ENCODE peak calls at places on chromosomes 13 and 19, in seven cellular contexts. One of them, this sample, is unnamed.
A peak's percentile ranks its signal among the peaks of the same experiment; 100 is the strongest.

GRCh38 chr13:72390909-72391308 is 336.5 kb downstream of the MZT1 start:
- DNase-seq in tibial artery: no peak
- DNase-seq in sigmoid colon: no peak
- DNase-seq in thoracic aorta: no peak
- DNase-seq in mammary epithelial cell: peak; percentile 97
- DNase-seq in fibroblast of mammary gland: peak; percentile 14
- DNase-seq in testis: no peak
- DNase-seq in this sample: no peak

GRCh38 chr19:3575260-3575741 is 2.6 kb downstream of the HMG20B start:
- DNase-seq in tibial artery: no peak
- DNase-seq in sigmoid colon: no peak
- DNase-seq in thoracic aorta: no peak
- DNase-seq in mammary epithelial cell: no peak
- DNase-seq in fibroblast of mammary gland: no peak
- DNase-seq in testis: peak; percentile 49
- DNase-seq in this sample: no peak

GRCh38 chr13:24997367-24997967 is 98.5 kb upstream of the PABPC3 start:
- DNase-seq in tibial artery: no peak
- DNase-seq in sigmoid colon: no peak
- DNase-seq in thoracic aorta: no peak
- DNase-seq in mammary epithelial cell: no peak
- DNase-seq in fibroblast of mammary gland: peak; percentile 42
- DNase-seq in testis: peak; percentile 54
- DNase-seq in this sample: no peak

GRCh38 chr13:56700324-56700723 is 440.4 kb upstream of the PRR20A start:
- DNase-seq in tibial artery: no peak
- DNase-seq in sigmoid colon: no peak
- DNase-seq in thoracic aorta: no peak
- DNase-seq in mammary epithelial cell: no peak
- DNase-seq in fibroblast of mammary gland: no peak
- DNase-seq in testis: no peak
- DNase-seq in this sample: no peak

GRCh38 chr13:110411316-110412105 is 104.4 kb downstream of the COL4A2 start:
- DNase-seq in tibial artery: no peak
- DNase-seq in sigmoid colon: no peak
- DNase-seq in thoracic aorta: no peak
- DNase-seq in mammary epithelial cell: no peak
- DNase-seq in fibroblast of mammary gland: no peak
- DNase-seq in testis: no peak
- DNase-seq in this sample: no peak

GRCh38 chr13:105410602-105411001 is 1124.9 kb downstream of the EFNB2 start:
- DNase-seq in tibial artery: no peak
- DNase-seq in sigmoid colon: no peak
- DNase-seq in thoracic aorta: no peak
- DNase-seq in mammary epithelial cell: peak; percentile 53
- DNase-seq in fibroblast of mammary gland: peak; percentile 41
- DNase-seq in testis: peak; percentile 86
- DNase-seq in this sample: no peak

GRCh38 chr19:29268721-29269483 is 56.0 kb upstream of the UQCRFS1 start:
- DNase-seq in tibial artery: peak; percentile 40
- DNase-seq in sigmoid colon: no peak
- DNase-seq in thoracic aorta: no peak
- DNase-seq in mammary epithelial cell: no peak
- DNase-seq in fibroblast of mammary gland: no peak
- DNase-seq in testis: no peak
- DNase-seq in this sample: no peak

GRCh38 chr19:50679177-50680125 is 30.2 kb downstream of the C19orf81 start:
- DNase-seq in tibial artery: peak; percentile 79
- DNase-seq in sigmoid colon: peak; percentile 87
- DNase-seq in thoracic aorta: no peak
- DNase-seq in mammary epithelial cell: peak; percentile 64
- DNase-seq in fibroblast of mammary gland: peak; percentile 73
- DNase-seq in testis: peak; percentile 85
- DNase-seq in this sample: peak; percentile 51

GRCh38 chr13:66405908-66406802 is 824.0 kb downstream of the PCDH9 start:
- DNase-seq in tibial artery: no peak
- DNase-seq in sigmoid colon: no peak
- DNase-seq in thoracic aorta: no peak
- DNase-seq in mammary epithelial cell: peak; percentile 22
- DNase-seq in fibroblast of mammary gland: peak; percentile 70
- DNase-seq in testis: no peak
- DNase-seq in this sample: no peak

GRCh38 chr19:12293771-12294307 is 844 bp downstream of the ZNF44 start:
- DNase-seq in tibial artery: peak; percentile 77
- DNase-seq in sigmoid colon: peak; percentile 89
- DNase-seq in thoracic aorta: no peak
- DNase-seq in mammary epithelial cell: peak; percentile 76
- DNase-seq in fibroblast of mammary gland: peak; percentile 57
- DNase-seq in testis: peak; percentile 71
- DNase-seq in this sample: peak; percentile 51

GRCh38 chr13:47455581-47455980 is 545.5 kb downstream of the SUCLA2 start:
- DNase-seq in tibial artery: no peak
- DNase-seq in sigmoid colon: no peak
- DNase-seq in thoracic aorta: no peak
- DNase-seq in mammary epithelial cell: peak; percentile 6
- DNase-seq in fibroblast of mammary gland: peak; percentile 52
- DNase-seq in testis: peak; percentile 46
- DNase-seq in this sample: no peak

GRCh38 chr19:45569619-45570421 is 14.8 kb downstream of the OPA3 start:
- DNase-seq in tibial artery: no peak
- DNase-seq in sigmoid colon: no peak
- DNase-seq in thoracic aorta: no peak
- DNase-seq in mammary epithelial cell: no peak
- DNase-seq in fibroblast of mammary gland: peak; percentile 61
- DNase-seq in testis: peak; percentile 65
- DNase-seq in this sample: no peak

GRCh38 chr13:113297370-113297871 is 382 bp downstream of the LAMP1 start:
- DNase-seq in tibial artery: peak; percentile 72
- DNase-seq in sigmoid colon: peak; percentile 77
- DNase-seq in thoracic aorta: no peak
- DNase-seq in mammary epithelial cell: peak; percentile 49
- DNase-seq in fibroblast of mammary gland: peak; percentile 11
- DNase-seq in testis: peak; percentile 33
- DNase-seq in this sample: peak; percentile 31

GRCh38 chr13:36685912-36686311 is 12.1 kb downstream of the SERTM1 start:
- DNase-seq in tibial artery: no peak
- DNase-seq in sigmoid colon: no peak
- DNase-seq in thoracic aorta: no peak
- DNase-seq in mammary epithelial cell: peak; percentile 47
- DNase-seq in fibroblast of mammary gland: peak; percentile 86
- DNase-seq in testis: no peak
- DNase-seq in this sample: no peak

GRCh38 chr19:3160219-3160618 is 18.4 kb upstream of the S1PR4 start:
- DNase-seq in tibial artery: no peak
- DNase-seq in sigmoid colon: no peak
- DNase-seq in thoracic aorta: no peak
- DNase-seq in mammary epithelial cell: no peak
- DNase-seq in fibroblast of mammary gland: no peak
- DNase-seq in testis: no peak
- DNase-seq in this sample: no peak

GRCh38 chr13:26208292-26208691 is 13.8 kb downstream of the RNF6 start:
- DNase-seq in tibial artery: no peak
- DNase-seq in sigmoid colon: no peak
- DNase-seq in thoracic aorta: no peak
- DNase-seq in mammary epithelial cell: no peak
- DNase-seq in fibroblast of mammary gland: no peak
- DNase-seq in testis: no peak
- DNase-seq in this sample: no peak

GRCh38 chr13:99777873-99778272 is 193.7 kb downstream of the ZIC5 start:
- DNase-seq in tibial artery: no peak
- DNase-seq in sigmoid colon: no peak
- DNase-seq in thoracic aorta: no peak
- DNase-seq in mammary epithelial cell: no peak
- DNase-seq in fibroblast of mammary gland: no peak
- DNase-seq in testis: no peak
- DNase-seq in this sample: no peak

GRCh38 chr13:32254916-32255743 is 60.0 kb downstream of the ZAR1L start:
- DNase-seq in tibial artery: no peak
- DNase-seq in sigmoid colon: no peak
- DNase-seq in thoracic aorta: no peak
- DNase-seq in mammary epithelial cell: peak; percentile 31
- DNase-seq in fibroblast of mammary gland: no peak
- DNase-seq in testis: no peak
- DNase-seq in this sample: no peak

GRCh38 chr13:43397110-43397509 is 373.7 kb downstream of the DNAJC15 start:
- DNase-seq in tibial artery: no peak
- DNase-seq in sigmoid colon: no peak
- DNase-seq in thoracic aorta: no peak
- DNase-seq in mammary epithelial cell: no peak
- DNase-seq in fibroblast of mammary gland: peak; percentile 85
- DNase-seq in testis: no peak
- DNase-seq in this sample: no peak

GRCh38 chr19:33767898-33768413 is 28.7 kb upstream of the KCTD15 start:
- DNase-seq in tibial artery: no peak
- DNase-seq in sigmoid colon: no peak
- DNase-seq in thoracic aorta: no peak
- DNase-seq in mammary epithelial cell: no peak
- DNase-seq in fibroblast of mammary gland: peak; percentile 10
- DNase-seq in testis: peak; percentile 36
- DNase-seq in this sample: no peak

GRCh38 chr19:34324320-34324719 is 40.7 kb upstream of the GPI start:
- DNase-seq in tibial artery: no peak
- DNase-seq in sigmoid colon: peak; percentile 0
- DNase-seq in thoracic aorta: no peak
- DNase-seq in mammary epithelial cell: no peak
- DNase-seq in fibroblast of mammary gland: no peak
- DNase-seq in testis: no peak
- DNase-seq in this sample: no peak

GRCh38 chr19:43501661-43502418 is 2.7 kb downstream of the PHLDB3 start:
- DNase-seq in tibial artery: no peak
- DNase-seq in sigmoid colon: no peak
- DNase-seq in thoracic aorta: no peak
- DNase-seq in mammary epithelial cell: no peak
- DNase-seq in fibroblast of mammary gland: no peak
- DNase-seq in testis: peak; percentile 25
- DNase-seq in this sample: no peak

GRCh38 chr13:80458546-80458945 is 117.6 kb upstream of the SPRY2 start:
- DNase-seq in tibial artery: no peak
- DNase-seq in sigmoid colon: no peak
- DNase-seq in thoracic aorta: no peak
- DNase-seq in mammary epithelial cell: no peak
- DNase-seq in fibroblast of mammary gland: peak; percentile 80
- DNase-seq in testis: no peak
- DNase-seq in this sample: no peak

GRCh38 chr13:80462567-80462966 is 121.6 kb upstream of the SPRY2 start:
- DNase-seq in tibial artery: no peak
- DNase-seq in sigmoid colon: no peak
- DNase-seq in thoracic aorta: no peak
- DNase-seq in mammary epithelial cell: no peak
- DNase-seq in fibroblast of mammary gland: no peak
- DNase-seq in testis: no peak
- DNase-seq in this sample: no peak

GRCh38 chr13:80465321-80465720 is 124.4 kb upstream of the SPRY2 start:
- DNase-seq in tibial artery: no peak
- DNase-seq in sigmoid colon: no peak
- DNase-seq in thoracic aorta: no peak
- DNase-seq in mammary epithelial cell: no peak
- DNase-seq in fibroblast of mammary gland: no peak
- DNase-seq in testis: no peak
- DNase-seq in this sample: no peak

GRCh38 chr13:80463673-80464352 is 122.9 kb upstream of the SPRY2 start:
- DNase-seq in tibial artery: no peak
- DNase-seq in sigmoid colon: no peak
- DNase-seq in thoracic aorta: no peak
- DNase-seq in mammary epithelial cell: peak; percentile 14
- DNase-seq in fibroblast of mammary gland: peak; percentile 63
- DNase-seq in testis: no peak
- DNase-seq in this sample: no peak

GRCh38 chr13:80462037-80462436 is 121.1 kb upstream of the SPRY2 start:
- DNase-seq in tibial artery: no peak
- DNase-seq in sigmoid colon: no peak
- DNase-seq in thoracic aorta: no peak
- DNase-seq in mammary epithelial cell: no peak
- DNase-seq in fibroblast of mammary gland: no peak
- DNase-seq in testis: no peak
- DNase-seq in this sample: no peak
- TF ChIP-seq CTCF in tibial artery: no peak
- TF ChIP-seq CTCF in sigmoid colon: no peak
- TF ChIP-seq CTCF in thoracic aorta: no peak
- TF ChIP-seq CTCF in mammary epithelial cell: no peak
- TF ChIP-seq CTCF in fibroblast of mammary gland: no peak
- TF ChIP-seq CTCF in testis: no peak
- TF ChIP-seq CTCF in this sample: no peak

GRCh38 chr13:30466358-30466714 is 600 bp upstream of the HMGB1 start:
- DNase-seq in tibial artery: no peak
- DNase-seq in sigmoid colon: no peak
- DNase-seq in thoracic aorta: no peak
- DNase-seq in mammary epithelial cell: no peak
- DNase-seq in fibroblast of mammary gland: peak; percentile 41
- DNase-seq in testis: no peak
- DNase-seq in this sample: no peak
- H3K4me3 ChIP-seq in tibial artery: peak overlapping the region; percentile 100
- H3K4me3 ChIP-seq in sigmoid colon: no peak overlapping the region
- H3K4me3 ChIP-seq in thoracic aorta: peak overlapping the region; percentile 94
- H3K4me3 ChIP-seq in mammary epithelial cell: peak overlapping the region; percentile 54
- H3K4me3 ChIP-seq in fibroblast of mammary gland: peak overlapping the region; percentile 51
- H3K4me3 ChIP-seq in testis: peak overlapping the region; percentile 88
- H3K4me3 ChIP-seq in this sample: peak overlapping the region; percentile 91

DNA sequence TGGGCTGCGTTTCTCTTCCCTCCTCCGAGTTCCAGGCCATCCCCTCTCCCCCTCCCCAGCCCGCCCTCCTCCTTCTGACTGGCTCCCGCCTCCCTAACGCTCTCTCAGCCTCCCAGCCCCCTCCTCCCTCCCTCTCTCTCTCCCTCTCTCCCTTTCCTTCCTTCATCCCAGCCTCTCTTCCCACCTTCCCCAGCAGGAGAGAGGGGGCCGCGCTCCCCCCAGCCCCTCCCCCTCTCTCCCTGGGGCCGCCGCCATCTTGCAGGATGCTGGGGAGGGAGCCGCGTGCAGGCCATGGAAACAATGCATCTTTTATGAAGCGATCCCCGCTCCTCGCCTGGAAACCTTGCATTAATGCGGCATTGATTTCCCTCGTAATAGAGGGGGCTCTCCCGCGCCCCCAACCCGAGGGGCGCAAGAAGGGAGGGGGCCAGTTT is 42.6 kb upstream of the ADGRL1 start:
- DNase-seq in tibial artery: no peak
- DNase-seq in sigmoid colon: peak; percentile 74
- DNase-seq in thoracic aorta: no peak
- DNase-seq in mammary epithelial cell: no peak
- DNase-seq in fibroblast of mammary gland: peak; percentile 9
- DNase-seq in testis: peak; percentile 67
- DNase-seq in this sample: no peak
- TF ChIP-seq CTCF in tibial artery: no peak
- TF ChIP-seq CTCF in sigmoid colon: no peak
- TF ChIP-seq CTCF in thoracic aorta: no peak
- TF ChIP-seq CTCF in mammary epithelial cell: no peak
- TF ChIP-seq CTCF in fibroblast of mammary gland: no peak
- TF ChIP-seq CTCF in testis: no peak
- TF ChIP-seq CTCF in this sample: no peak

DNA sequence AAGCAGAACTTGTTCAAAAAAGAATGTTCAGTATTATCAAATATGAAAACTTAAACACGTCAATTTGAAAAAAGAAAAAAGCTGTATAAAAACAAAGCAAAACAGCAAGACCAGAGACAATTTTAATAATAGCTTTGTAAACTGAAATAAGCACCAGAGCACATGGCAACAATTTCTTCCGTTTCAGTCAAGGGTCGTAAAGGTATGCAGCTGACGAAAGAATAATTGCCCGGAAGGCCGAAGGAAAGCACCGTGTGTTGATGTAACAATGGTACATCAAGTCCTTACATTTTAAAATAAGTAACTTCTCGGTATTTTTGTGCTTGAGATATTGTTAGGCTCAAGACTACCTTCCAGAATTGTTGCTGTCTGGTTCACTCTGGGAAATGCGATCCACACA is 1.7 kb downstream of the PROSER1 start:
- DNase-seq in tibial artery: no peak
- DNase-seq in sigmoid colon: no peak
- DNase-seq in thoracic aorta: no peak
- DNase-seq in mammary epithelial cell: peak; percentile 37
- DNase-seq in fibroblast of mammary gland: no peak
- DNase-seq in testis: no peak
- DNase-seq in this sample: no peak
- H3K4me3 ChIP-seq in tibial artery: peak overlapping the region; percentile 75
- H3K4me3 ChIP-seq in sigmoid colon: peak overlapping the region; percentile 92
- H3K4me3 ChIP-seq in thoracic aorta: peak overlapping the region; percentile 82
- H3K4me3 ChIP-seq in mammary epithelial cell: peak overlapping the region; percentile 74
- H3K4me3 ChIP-seq in fibroblast of mammary gland: peak overlapping the region; percentile 98
- H3K4me3 ChIP-seq in testis: peak overlapping the region; percentile 79
- H3K4me3 ChIP-seq in this sample: peak overlapping the region; percentile 72